ENCODE peak calls at places on chromosomes 13 and 19, in seven cellular contexts. X, T, E, O, Q, U and N are unnamed samples. For H3K4me1, the result is how much of the 10 kb centered on the place peaks cover.

GRCh38 chr19:36245210-36246005 is 30.5 kb downstream of the ZNF146 start:
- DNase-seq in X (peak), T (no peak), E (no peak), O (no peak), Q (no peak), U (peak), N (peak)

GRCh38 chr19:42018503-42019193 is 24.6 kb upstream of the ATP1A3 start:
- DNase-seq in X (no peak), T (peak), E (no peak), O (no peak), Q (no peak), U (peak), N (peak)

GRCh38 chr13:94829801-94830200 is 117.5 kb upstream of the SOX21 start:
- DNase-seq in X (no peak), T (no peak), E (no peak), O (no peak), Q (no peak), U (no peak), N (no peak)

GRCh38 chr19:3073159-3073563 is 10.9 kb upstream of the TLE5 start:
- DNase-seq in X (no peak), T (peak), E (no peak), O (no peak), Q (no peak), U (peak), N (peak)

GRCh38 chr13:50156140-50156539 is 140.9 kb downstream of the KCNRG start:
- DNase-seq in X (no peak), T (peak), E (no peak), O (no peak), Q (no peak), U (peak), N (peak)

GRCh38 chr19:45881909-45882528 is 3.9 kb downstream of the IRF2BP1 start:
- DNase-seq in X (no peak), T (no peak), E (no peak), O (no peak), Q (no peak), U (no peak), N (no peak)

GRCh38 chr13:46569471-46569870 is 16.5 kb downstream of the LRCH1 start:
- DNase-seq in X (no peak), T (no peak), E (no peak), O (no peak), Q (no peak), U (no peak), N (no peak)

GRCh38 chr13:114113961-114114360 is 18.5 kb downstream of the RASA3 start:
- DNase-seq in X (peak), T (no peak), E (no peak), O (peak), Q (no peak), U (no peak), N (no peak)

GRCh38 chr13:85191996-85192395 is 607.2 kb downstream of the SLITRK6 start:
- DNase-seq in X (no peak), T (no peak), E (no peak), O (no peak), Q (no peak), U (no peak), N (no peak)

GRCh38 chr19:39834287-39834841 is 402 bp upstream of the DYRK1B start:
- DNase-seq in X (peak), T (no peak), E (no peak), O (no peak), Q (no peak), U (no peak), N (no peak)

GRCh38 chr19:49848938-49849337 is 2.0 kb upstream of the PTOV1 start:
- DNase-seq in X (no peak), T (no peak), E (no peak), O (no peak), Q (no peak), U (no peak), N (no peak)
- H3K4me1 ChIP-seq in X (under half), T (under half), E (under half), O (under half), Q (under half), U (under half), N (under half)

GRCh38 chr19:18320865-18321728 is 1.8 kb downstream of the LSM4 start:
- DNase-seq in X (no peak), T (no peak), E (no peak), O (no peak), Q (peak), U (no peak), N (no peak)
- H3K4me1 ChIP-seq in X (under half), T (under half), E (under half), O (under half), Q (half or more), U (under half), N (under half)

GRCh38 chr13:99296270-99296865 is 10.8 kb downstream of the GPR183 start:
- DNase-seq in X (no peak), T (peak), E (no peak), O (no peak), Q (no peak), U (peak), N (peak)
- H3K4me1 ChIP-seq in X (under half), T (under half), E (under half), O (under half), Q (under half), U (under half), N (under half)

GRCh38 chr13:44576396-44577235 is 486 bp upstream of the TSC22D1 start:
- DNase-seq in X (peak), T (no peak), E (no peak), O (no peak), Q (peak), U (no peak), N (peak)
- H3K4me1 ChIP-seq in X (under half), T (under half), E (under half), O (under half), Q (half or more), U (under half), N (under half)

DNA sequence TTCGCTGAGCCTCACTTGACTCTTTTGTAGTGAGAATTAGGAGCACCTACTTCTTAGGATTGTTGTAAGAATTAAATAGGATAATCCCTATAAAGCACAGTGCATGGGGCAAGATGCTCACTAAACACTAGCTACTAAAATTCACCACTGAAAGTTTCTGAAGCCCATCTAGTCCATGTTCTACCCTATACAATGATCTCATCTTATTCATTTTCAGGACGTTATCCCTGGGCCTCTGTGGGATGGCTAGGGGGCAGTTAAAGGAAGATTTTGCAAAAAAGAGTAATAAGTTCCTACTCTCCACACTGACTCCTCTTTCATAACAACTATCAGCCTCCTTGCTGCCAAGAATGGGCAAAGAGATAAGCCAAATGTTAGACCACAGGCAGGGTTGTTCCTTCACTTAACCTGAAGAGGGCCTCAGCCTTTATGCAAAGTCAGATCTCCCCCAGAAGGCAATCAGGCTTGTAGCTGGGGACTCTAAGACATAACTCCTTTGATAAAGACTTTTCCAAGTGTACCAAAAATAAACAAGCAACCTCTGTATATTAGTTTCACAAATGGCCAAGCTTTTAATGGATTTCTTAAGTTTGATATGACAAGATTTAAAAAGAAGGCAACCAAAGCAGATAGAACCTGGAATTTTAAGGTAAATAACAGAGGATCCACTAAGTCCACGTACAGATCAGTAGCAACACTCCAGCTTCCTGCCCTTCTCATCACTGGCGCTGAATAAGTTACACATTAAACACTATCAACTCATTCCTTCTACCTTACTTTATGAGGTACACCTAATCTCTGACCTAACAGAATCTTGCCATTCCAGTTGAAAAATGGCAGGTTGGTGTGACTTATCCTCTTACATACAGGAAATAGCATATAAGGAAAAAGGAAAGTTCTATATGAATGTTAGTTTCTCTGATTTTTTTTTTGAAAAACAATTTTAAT is 44.4 kb downstream of the ELF1 start:
- DNase-seq in X (no peak), T (peak), E (no peak), O (no peak), Q (no peak), U (peak), N (peak)
- H3K4me1 ChIP-seq in X (under half), T (under half), E (half or more), O (under half), Q (half or more), U (under half), N (under half)